ENCODE peak calls at places on chromosomes 12 and 14, in four cellular contexts. Z, P, U and F are unnamed samples.

GRCh38 chr14:71416392-71416791 is 509.1 kb downstream of the PCNX1 start:
- DNase-seq in Z (peak), P (no peak), U (peak), F (peak)

GRCh38 chr12:80321653-80322052 is 122.4 kb upstream of the PTPRQ start:
- DNase-seq in Z (peak), P (no peak), U (no peak), F (peak)

GRCh38 chr14:31261859-31262739 is 54.5 kb upstream of the HECTD1 start:
- DNase-seq in Z (peak), P (no peak), U (peak), F (peak)

GRCh38 chr12:132523576-132524331 is 33.8 kb downstream of the FBRSL1 start:
- DNase-seq in Z (no peak), P (peak), U (peak), F (peak)

GRCh38 chr12:105977256-105978051 is 161.3 kb downstream of the NUAK1 start:
- DNase-seq in Z (peak), P (no peak), U (peak), F (peak)

GRCh38 chr14:61503167-61503801 is 181.9 kb downstream of the PRKCH start:
- DNase-seq in Z (peak), P (no peak), U (no peak), F (peak)

GRCh38 chr14:100440207-100440631 is 117.1 kb downstream of the SLC25A47 start:
- DNase-seq in Z (peak), P (peak), U (peak), F (peak)

GRCh38 chr12:116346222-116346621 is 68.7 kb upstream of the MED13L start:
- DNase-seq in Z (peak), P (no peak), U (no peak), F (peak)

GRCh38 chr12:54033980-54034783 is 1.3 kb downstream of the HOXC5 start:
- DNase-seq in Z (no peak), P (no peak), U (peak), F (no peak)

GRCh38 chr14:100854435-100854834 is 28.5 kb downstream of the MEG3 start:
- DNase-seq in Z (no peak), P (no peak), U (no peak), F (no peak)

GRCh38 chr14:68941820-68942219 is 37.3 kb downstream of the ACTN1 start:
- DNase-seq in Z (peak), P (no peak), U (peak), F (peak)

GRCh38 chr14:91835920-91836843 is 31.2 kb downstream of the TC2N start:
- DNase-seq in Z (no peak), P (peak), U (no peak), F (peak)

GRCh38 chr12:116718578-116719454 is 19.1 kb downstream of the SPRING1 start:
- DNase-seq in Z (peak), P (no peak), U (peak), F (peak)

GRCh38 chr12:30926243-30927209 is at the start of gene TSPAN11:
- DNase-seq in Z (peak), P (peak), U (peak), F (peak)

GRCh38 chr12:356276-356988 is 32.7 kb downstream of the KDM5A start:
- DNase-seq in Z (peak), P (no peak), U (peak), F (peak)

GRCh38 chr14:82710257-82710841 is 1176.7 kb upstream of the SEL1L start:
- DNase-seq in Z (peak), P (peak), U (peak), F (peak)